ENCODE peak calls at places on chromosomes 5 and 9, in six cellular contexts. V is cardiac fibroblast, A is psoas muscle, R is fibroblast of mammary gland, E is HFF-Myc, K is AG04450. I is an unnamed sample.
A peak's percentile ranks its signal among the peaks of the same experiment; 100 is the strongest.

GRCh38 chr9:137485343-137486140 is 26.4 kb upstream of the NSMF start:
- DNase-seq in A (no peak), K (no peak), V (no peak), R (no peak), E (no peak), I (no peak)

GRCh38 chr9:130845901-130846381 is 10.9 kb downstream of the ABL1 start:
- DNase-seq in K (no peak), A (no peak), R (peak; percentile 88), V (peak; percentile 91), E (no peak), I (no peak)

GRCh38 chr5:92991681-92992472 is 589.1 kb downstream of the NR2F1-AS1 start:
- DNase-seq in K (no peak), A (no peak), E (no peak), V (peak; percentile 13), R (peak; percentile 16), I (no peak)

GRCh38 chr5:56328753-56329560 is 95.8 kb upstream of the ANKRD55 start:
- DNase-seq in K (no peak), V (peak; percentile 29), R (no peak), E (no peak), A (no peak), I (peak; percentile 79)

GRCh38 chr9:128818839-128819715 is 777 bp downstream of the ENDOG start:
- DNase-seq in V (peak; percentile 13), A (peak; percentile 51), E (no peak), K (no peak), R (no peak), I (peak; percentile 75)

GRCh38 chr5:107067391-107067790 is 603.3 kb downstream of the EFNA5 start:
- DNase-seq in K (no peak), E (no peak), V (no peak), R (no peak), A (no peak), I (peak; percentile 15)

GRCh38 chr5:158246661-158247060 is 387.7 kb upstream of the CLINT1 start:
- DNase-seq in R (no peak), A (no peak), K (no peak), E (no peak), V (no peak), I (no peak)

GRCh38 chr5:113343343-113343742 is 91.4 kb downstream of the TSSK1B start:
- DNase-seq in V (peak; percentile 85), E (no peak), K (no peak), A (no peak), R (no peak), I (no peak)

GRCh38 chr9:78035369-78035993 is 3.9 kb upstream of the GNAQ start:
- DNase-seq in A (peak; percentile 21), V (peak; percentile 92), K (peak; percentile 72), E (peak; percentile 81), R (peak; percentile 84), I (peak; percentile 72)

GRCh38 chr5:143108498-143109128 is 294.9 kb downstream of the NR3C1 start:
- DNase-seq in A (no peak), E (no peak), V (no peak), R (no peak), K (no peak), I (no peak)

GRCh38 chr9:115969096-115969495 is 184.5 kb upstream of the PAPPA start:
- DNase-seq in K (no peak), R (peak; percentile 23), A (no peak), V (peak; percentile 49), E (no peak), I (no peak)

GRCh38 chr9:5586391-5586802 is 42.5 kb upstream of the RIC1 start:
- DNase-seq in R (peak; percentile 32), E (no peak), A (no peak), V (peak; percentile 63), K (peak; percentile 37), I (peak; percentile 90)

GRCh38 chr5:43357067-43357466 is 43.9 kb upstream of the HMGCS1 start:
- DNase-seq in E (no peak), K (no peak), R (no peak), A (no peak), V (no peak), I (no peak)

GRCh38 chr5:87954121-87954520 is 314.5 kb downstream of the TMEM161B start:
- DNase-seq in K (no peak), V (no peak), A (no peak), E (no peak), R (no peak), I (no peak)

GRCh38 chr5:143172736-143173135 is 230.8 kb downstream of the NR3C1 start:
- DNase-seq in E (no peak), R (no peak), A (no peak), V (no peak), K (no peak), I (no peak)

GRCh38 chr5:60066502-60066901 is 173.0 kb upstream of the PDE4D start:
- DNase-seq in A (no peak), V (peak; percentile 1), K (no peak), E (peak; percentile 27), R (peak; percentile 1), I (no peak)

DNA sequence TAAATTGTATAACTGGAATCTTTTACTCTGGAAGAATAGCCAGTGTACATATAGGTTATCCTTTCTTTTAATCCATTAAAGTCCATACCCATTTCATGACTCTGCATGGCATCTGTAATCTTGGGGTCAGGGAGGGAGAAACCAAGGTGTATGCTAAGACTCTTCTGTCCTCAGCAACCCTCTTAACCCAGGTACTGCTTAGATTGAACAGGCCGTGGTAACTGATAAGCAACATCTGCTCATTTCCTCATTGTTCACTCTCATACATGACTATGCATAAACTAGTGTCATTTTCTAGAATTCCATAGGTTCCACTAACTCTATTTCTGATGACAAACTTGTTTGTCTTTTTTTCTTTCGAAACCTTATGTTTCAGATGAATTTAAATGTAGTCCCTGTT is 69.3 kb upstream of the IFNE start:
- DNase-seq in E (no peak), V (no peak), R (no peak), K (no peak), A (no peak), I (no peak)
- H3K4me3 ChIP-seq in E (no peak overlapping the region), V (no peak overlapping the region), R (no peak overlapping the region), K (no peak overlapping the region), A (no peak overlapping the region), I (no peak overlapping the region)

GRCh38 chr5:179008667-179009066 is 13.5 kb upstream of the GRM6 start:
- DNase-seq in R (no peak), E (no peak), K (no peak), V (no peak), A (no peak), I (no peak)
- TF ChIP-seq CTCF in R (peak; percentile 26), E (no peak), K (peak; percentile 6), V (peak; percentile 22), A (no peak), I (no peak)

DNA sequence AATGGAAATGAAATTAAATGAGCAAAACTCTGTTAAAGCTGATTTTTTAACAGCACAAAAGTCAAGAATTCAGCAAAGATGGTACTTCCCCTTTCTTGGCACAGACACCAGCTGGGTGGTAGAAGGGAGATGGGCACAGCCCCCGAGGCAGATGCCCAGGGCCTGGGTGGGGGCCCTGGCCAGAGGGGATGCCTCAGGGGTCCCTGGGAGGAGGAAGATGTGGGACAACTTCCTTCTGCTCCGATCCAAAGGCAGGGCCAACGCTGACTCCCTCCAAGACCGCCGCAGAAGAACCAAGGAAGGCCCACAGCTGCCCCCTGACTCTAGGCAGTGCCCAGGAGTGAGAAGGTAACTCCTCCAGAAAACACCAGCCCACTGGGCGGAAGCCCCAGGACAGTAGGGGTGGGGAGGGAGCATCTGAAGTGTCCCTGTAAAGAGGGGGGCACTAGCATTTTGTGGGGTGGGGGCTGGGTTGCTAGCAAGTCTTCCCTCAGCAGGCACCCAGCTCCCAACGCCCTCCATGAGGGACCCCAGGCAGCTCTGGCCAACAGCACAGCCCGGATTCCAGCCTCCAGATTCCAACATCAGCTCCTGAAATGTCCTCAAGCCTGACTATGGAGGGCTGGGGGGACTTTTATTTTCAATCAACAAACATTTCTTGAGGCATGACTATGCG is 4.9 kb downstream of the NACC2 start:
- DNase-seq in R (no peak), K (no peak), E (no peak), V (no peak), A (peak; percentile 12), I (no peak)
- H3K4me3 ChIP-seq in R (no peak overlapping the region), K (no peak overlapping the region), E (no peak overlapping the region), V (no peak overlapping the region), A (peak overlapping the region; percentile 71), I (no peak overlapping the region)

GRCh38 chr9:91911681-91912080 is 38.3 kb downstream of the ROR2 start:
- DNase-seq in R (no peak), E (no peak), A (no peak), K (no peak), V (no peak), I (no peak)
- TF ChIP-seq CTCF in R (no peak), E (no peak), A (no peak), K (no peak), V (no peak), I (no peak)

GRCh38 chr5:58922392-58923171 is 339.7 kb downstream of the RAB3C start:
- DNase-seq in V (peak; percentile 75), R (peak; percentile 56), K (no peak), A (peak; percentile 84), E (no peak), I (no peak)
- H3K4me3 ChIP-seq in V (no peak overlapping the region), R (no peak overlapping the region), K (no peak overlapping the region), A (peak overlapping the region; percentile 54), E (no peak overlapping the region), I (no peak overlapping the region)

GRCh38 chr9:79877943-79878612 is 306.3 kb downstream of the TLE4 start:
- DNase-seq in K (no peak), R (no peak), E (no peak), V (no peak), A (no peak), I (no peak)
- TF ChIP-seq CTCF in K (no peak), R (no peak), E (no peak), V (no peak), A (no peak), I (no peak)

GRCh38 chr5:149356391-149356790 is 1.5 kb upstream of the PCYOX1L start:
- DNase-seq in K (no peak), R (peak; percentile 31), V (no peak), E (no peak), A (no peak), I (peak; percentile 14)

GRCh38 chr5:149358294-149358651 is 427 bp downstream of the PCYOX1L start:
- DNase-seq in E (no peak), A (peak; percentile 54), K (no peak), R (no peak), V (no peak), I (peak; percentile 41)

GRCh38 chr5:149357370-149358293 is at the start of gene PCYOX1L:
- DNase-seq in K (peak; percentile 84), V (peak; percentile 97), E (peak; percentile 82), A (peak; percentile 96), R (peak; percentile 92), I (peak; percentile 97)

GRCh38 chr5:149360262-149360661 is 2.4 kb downstream of the PCYOX1L start:
- DNase-seq in V (no peak), K (no peak), E (no peak), A (no peak), R (no peak), I (no peak)

GRCh38 chr5:149358818-149359217 is 972 bp downstream of the PCYOX1L start:
- DNase-seq in R (peak; percentile 61), E (no peak), A (no peak), V (no peak), K (no peak), I (no peak)
- H3K4me3 ChIP-seq in R (no peak overlapping the region), E (peak overlapping the region; percentile 81), A (no peak overlapping the region), V (no peak overlapping the region), K (peak overlapping the region; percentile 79), I (peak overlapping the region; percentile 83)

GRCh38 chr5:136132087-136132486 is 558 bp upstream of the SMAD5 start:
- DNase-seq in V (peak; percentile 20), E (no peak), K (no peak), R (no peak), A (peak; percentile 17), I (peak; percentile 15)
- TF ChIP-seq CTCF in V (no peak), E (no peak), K (no peak), R (no peak), A (no peak), I (no peak)